ENCODE peak calls at places on chromosomes 11 and 22, in seven cellular contexts. V is OCI-LY7; P is stimulated activated CD4-positive, alpha-beta T cell treated with anti-CD3 and anti-CD28 coated beads, Interleukin-4, amount 100 ng/mL, for 48 hours; K is NCI-H69; B is tibial nerve; D is cardiac muscle cell; Q is head of caudate nucleus. Y is an unnamed sample.

GRCh38 chr22:44685384-44686056 is 16.5 kb upstream of the PRR5 start:
- DNase-seq in Q (no peak), B (no peak), V (peak), D (no peak), K (peak), P (peak), Y (no peak)

GRCh38 chr11:94800394-94800793 is 32.2 kb downstream of the AMOTL1 start:
- DNase-seq in V (no peak), B (peak), K (no peak), Q (no peak), D (no peak), P (no peak), Y (no peak)

GRCh38 chr22:32044913-32045312 is 1.9 kb downstream of the SLC5A1 start:
- DNase-seq in P (no peak), K (peak), B (peak), V (no peak), Q (no peak), D (no peak), Y (no peak)

GRCh38 chr22:42079319-42080251 is at the start of gene SMDT1:
- DNase-seq in K (peak), Q (peak), B (peak), P (peak), V (peak), D (peak), Y (peak)

GRCh38 chr22:37735054-37735453 is 38.2 kb downstream of the TRIOBP start:
- DNase-seq in B (peak), K (no peak), P (no peak), D (peak), Q (peak), V (no peak), Y (peak)

GRCh38 chr11:76329983-76330382 is 50.9 kb downstream of the THAP12 start:
- DNase-seq in B (no peak), Q (no peak), V (no peak), P (no peak), K (peak), D (peak), Y (peak)

GRCh38 chr11:134719397-134719796 is 307.4 kb upstream of the B3GAT1 start:
- DNase-seq in V (no peak), P (no peak), D (no peak), Q (no peak), K (no peak), B (no peak), Y (no peak)

GRCh38 chr11:100684101-100685065 is 2.7 kb upstream of the ARHGAP42 start:
- DNase-seq in V (no peak), P (no peak), D (no peak), K (peak), B (no peak), Q (no peak), Y (no peak)

GRCh38 chr11:101446238-101446637 is 137.6 kb downstream of the TRPC6 start:
- DNase-seq in P (no peak), V (no peak), B (no peak), K (no peak), D (no peak), Q (no peak), Y (no peak)

GRCh38 chr11:75554258-75555022 is 7.6 kb upstream of the SERPINH1 start:
- DNase-seq in D (peak), B (peak), P (no peak), V (no peak), K (peak), Q (peak), Y (no peak)

GRCh38 chr22:44024288-44024908 is at the start of gene PARVB:
- DNase-seq in P (peak), K (peak), D (peak), Q (peak), B (no peak), V (no peak), Y (peak)

GRCh38 chr11:87675993-87676392 is 499.2 kb downstream of the RAB38 start:
- DNase-seq in B (no peak), V (no peak), K (no peak), Q (no peak), D (no peak), P (no peak), Y (no peak)

GRCh38 chr11:124886978-124887666 is 10.5 kb downstream of the ROBO4 start:
- DNase-seq in K (no peak), Q (no peak), P (no peak), D (no peak), V (no peak), B (no peak), Y (no peak)

GRCh38 chr11:112174789-112175595 is at the start of gene BCO2:
- DNase-seq in B (peak), Q (peak), P (peak), K (peak), V (peak), D (peak), Y (peak)

GRCh38 chr22:20080445-20080775 is 369 bp downstream of the DGCR8 start:
- DNase-seq in Q (peak), D (peak), K (peak), P (peak), V (peak), B (peak), Y (peak)

GRCh38 chr11:45048870-45049825 is 97.3 kb upstream of the PRDM11 start:
- DNase-seq in K (peak), B (peak), D (peak), V (no peak), P (no peak), Q (no peak), Y (no peak)

GRCh38 chr11:33769542-33769941 is 4.8 kb downstream of the FBXO3 start:
- DNase-seq in D (no peak), P (no peak), Q (no peak), B (no peak), K (no peak), V (no peak), Y (no peak)

GRCh38 chr11:40597546-40598113 is 861.8 kb downstream of the LRRC4C start:
- DNase-seq in P (no peak), V (no peak), B (no peak), D (no peak), Q (no peak), K (peak), Y (no peak)

GRCh38 chr22:44667829-44668189 is 34.2 kb upstream of the PRR5 start:
- DNase-seq in K (no peak), Q (no peak), B (no peak), P (no peak), D (no peak), V (no peak), Y (no peak)

GRCh38 chr11:2583605-2583958 is 116.2 kb downstream of the KCNQ1OT1 start:
- DNase-seq in K (no peak), V (no peak), B (no peak), Q (peak), D (no peak), P (no peak), Y (no peak)

GRCh38 chr11:124194696-124195418 is 11.7 kb downstream of the OR10D3 start:
- DNase-seq in P (peak), V (peak), B (peak), D (peak), K (peak), Q (no peak), Y (no peak)

GRCh38 chr11:69355959-69356702 is 62.2 kb downstream of the MYEOV start:
- DNase-seq in K (no peak), P (no peak), Q (no peak), D (no peak), V (no peak), B (no peak), Y (no peak)

GRCh38 chr11:68118753-68119448 is 2.3 kb downstream of the CHKA start:
- DNase-seq in B (no peak), P (no peak), K (peak), Q (no peak), V (peak), D (peak), Y (no peak)

GRCh38 chr11:126519653-126520573 is 164.4 kb downstream of the ST3GAL4 start:
- DNase-seq in B (no peak), D (no peak), K (no peak), P (no peak), V (no peak), Q (no peak), Y (no peak)

GRCh38 chr11:57779275-57779674 is 17.7 kb downstream of the CTNND1 start:
- DNase-seq in V (no peak), Q (peak), K (no peak), B (peak), D (peak), P (no peak), Y (no peak)

GRCh38 chr11:121722431-121723256 is 269.9 kb upstream of the SORL1-AS1 start:
- DNase-seq in B (peak), D (peak), K (peak), V (no peak), Q (peak), P (no peak), Y (peak)

Y was measured in H1.